ENCODE peak calls at places on chromosome 19, in eight cellular contexts. One of them, this sample, is unnamed.
A peak's percentile ranks its signal among the peaks of the same experiment; 100 is the strongest.

GRCh38 chr19:4425531-4425930 is 23.1 kb downstream of the CHAF1A start:
- DNase-seq in GM23338: no peak
- DNase-seq in GM23248: peak; percentile 96
- DNase-seq in neural progenitor cell: no peak
- DNase-seq in PC-3: no peak
- DNase-seq in SK-N-SH: no peak
- DNase-seq in HCT116: no peak
- DNase-seq in MM.1S: no peak
- DNase-seq in this sample: no peak

GRCh38 chr19:48813123-48813911 is 2.5 kb upstream of the BCAT2 start:
- DNase-seq in GM23338: peak; percentile 69
- DNase-seq in GM23248: no peak
- DNase-seq in neural progenitor cell: peak; percentile 42
- DNase-seq in PC-3: no peak
- DNase-seq in SK-N-SH: peak; percentile 47
- DNase-seq in HCT116: no peak
- DNase-seq in MM.1S: no peak
- DNase-seq in this sample: peak; percentile 22

GRCh38 chr19:38692458-38693379 is 45.3 kb downstream of the ACTN4 start:
- DNase-seq in GM23338: peak; percentile 67
- DNase-seq in GM23248: peak; percentile 35
- DNase-seq in neural progenitor cell: peak; percentile 22
- DNase-seq in PC-3: no peak
- DNase-seq in SK-N-SH: peak; percentile 60
- DNase-seq in HCT116: no peak
- DNase-seq in MM.1S: no peak
- DNase-seq in this sample: no peak

GRCh38 chr19:42468273-42468796 is 25.6 kb upstream of the CXCL17 start:
- DNase-seq in GM23338: no peak
- DNase-seq in GM23248: peak; percentile 92
- DNase-seq in neural progenitor cell: no peak
- DNase-seq in PC-3: peak; percentile 78
- DNase-seq in SK-N-SH: no peak
- DNase-seq in HCT116: peak; percentile 64
- DNase-seq in MM.1S: no peak
- DNase-seq in this sample: peak; percentile 62

GRCh38 chr19:42363614-42364346 is 26.3 kb downstream of the CNFN start:
- DNase-seq in GM23338: no peak
- DNase-seq in GM23248: no peak
- DNase-seq in neural progenitor cell: no peak
- DNase-seq in PC-3: no peak
- DNase-seq in SK-N-SH: no peak
- DNase-seq in HCT116: no peak
- DNase-seq in MM.1S: no peak
- DNase-seq in this sample: no peak

GRCh38 chr19:41411682-41412265 is 14.2 kb downstream of the BCKDHA start:
- DNase-seq in GM23338: no peak
- DNase-seq in GM23248: no peak
- DNase-seq in neural progenitor cell: no peak
- DNase-seq in PC-3: no peak
- DNase-seq in SK-N-SH: no peak
- DNase-seq in HCT116: no peak
- DNase-seq in MM.1S: no peak
- DNase-seq in this sample: no peak

GRCh38 chr19:49056101-49056901 is 1.2 kb downstream of the CGB7 start:
- DNase-seq in GM23338: peak; percentile 76
- DNase-seq in GM23248: peak; percentile 76
- DNase-seq in neural progenitor cell: peak; percentile 87
- DNase-seq in PC-3: peak; percentile 52
- DNase-seq in SK-N-SH: peak; percentile 91
- DNase-seq in HCT116: peak; percentile 34
- DNase-seq in MM.1S: peak; percentile 41
- DNase-seq in this sample: peak; percentile 74

GRCh38 chr19:16794456-16794855 is 34.7 kb upstream of the SIN3B start:
- DNase-seq in GM23338: no peak
- DNase-seq in GM23248: no peak
- DNase-seq in neural progenitor cell: no peak
- DNase-seq in PC-3: no peak
- DNase-seq in SK-N-SH: no peak
- DNase-seq in HCT116: no peak
- DNase-seq in MM.1S: no peak
- DNase-seq in this sample: no peak

GRCh38 chr19:2273356-2274184 is 8.4 kb downstream of the PEAK3 start:
- DNase-seq in GM23338: peak; percentile 96
- DNase-seq in GM23248: peak; percentile 77
- DNase-seq in neural progenitor cell: peak; percentile 95
- DNase-seq in PC-3: peak; percentile 66
- DNase-seq in SK-N-SH: peak; percentile 95
- DNase-seq in HCT116: peak; percentile 59
- DNase-seq in MM.1S: peak; percentile 94
- DNase-seq in this sample: peak; percentile 85

GRCh38 chr19:5445667-5446066 is 9.6 kb upstream of the ZNRF4 start:
- DNase-seq in GM23338: no peak
- DNase-seq in GM23248: peak; percentile 60
- DNase-seq in neural progenitor cell: no peak
- DNase-seq in PC-3: peak; percentile 67
- DNase-seq in SK-N-SH: no peak
- DNase-seq in HCT116: no peak
- DNase-seq in MM.1S: no peak
- DNase-seq in this sample: no peak

GRCh38 chr19:43620061-43621001 is 902 bp upstream of the ZNF428 start:
- DNase-seq in GM23338: no peak
- DNase-seq in GM23248: no peak
- DNase-seq in neural progenitor cell: no peak
- DNase-seq in PC-3: no peak
- DNase-seq in SK-N-SH: no peak
- DNase-seq in HCT116: no peak
- DNase-seq in MM.1S: no peak
- DNase-seq in this sample: no peak

GRCh38 chr19:45098521-45099464 is 5.8 kb downstream of the PPP1R37 start:
- DNase-seq in GM23338: no peak
- DNase-seq in GM23248: peak; percentile 48
- DNase-seq in neural progenitor cell: no peak
- DNase-seq in PC-3: no peak
- DNase-seq in SK-N-SH: no peak
- DNase-seq in HCT116: no peak
- DNase-seq in MM.1S: no peak
- DNase-seq in this sample: no peak

GRCh38 chr19:14450168-14450874 is 17.2 kb downstream of the PKN1 start:
- DNase-seq in GM23338: peak; percentile 98
- DNase-seq in GM23248: peak; percentile 66
- DNase-seq in neural progenitor cell: peak; percentile 65
- DNase-seq in PC-3: peak; percentile 67
- DNase-seq in SK-N-SH: peak; percentile 95
- DNase-seq in HCT116: peak; percentile 87
- DNase-seq in MM.1S: peak; percentile 31
- DNase-seq in this sample: peak; percentile 37

GRCh38 chr19:16384688-16385087 is 60.1 kb downstream of the KLF2 start:
- DNase-seq in GM23338: no peak
- DNase-seq in GM23248: no peak
- DNase-seq in neural progenitor cell: no peak
- DNase-seq in PC-3: no peak
- DNase-seq in SK-N-SH: no peak
- DNase-seq in HCT116: no peak
- DNase-seq in MM.1S: no peak
- DNase-seq in this sample: no peak

GRCh38 chr19:18794692-18795091 is 3.6 kb upstream of the COMP start:
- DNase-seq in GM23338: no peak
- DNase-seq in GM23248: no peak
- DNase-seq in neural progenitor cell: no peak
- DNase-seq in PC-3: no peak
- DNase-seq in SK-N-SH: no peak
- DNase-seq in HCT116: no peak
- DNase-seq in MM.1S: no peak
- DNase-seq in this sample: no peak
- H3K27me3 ChIP-seq in GM23338: peaks cover 93% of the 10 kb centered on the region
- H3K27me3 ChIP-seq in GM23248: peaks cover 18% of the 10 kb centered on the region
- H3K27me3 ChIP-seq in neural progenitor cell: peaks cover 100% of the 10 kb centered on the region
- H3K27me3 ChIP-seq in PC-3: peaks cover 14% of the 10 kb centered on the region
- H3K27me3 ChIP-seq in SK-N-SH: peaks cover 32% of the 10 kb centered on the region
- H3K27me3 ChIP-seq in HCT116: peaks cover 3% of the 10 kb centered on the region
- H3K27me3 ChIP-seq in MM.1S: peaks cover 89% of the 10 kb centered on the region
- H3K27me3 ChIP-seq in this sample: peaks cover 39% of the 10 kb centered on the region

GRCh38 chr19:12800873-12801465 is 631 bp downstream of the PRDX2 start:
- DNase-seq in GM23338: peak; percentile 69
- DNase-seq in GM23248: peak; percentile 47
- DNase-seq in neural progenitor cell: peak; percentile 70
- DNase-seq in PC-3: peak; percentile 22
- DNase-seq in SK-N-SH: peak; percentile 57
- DNase-seq in HCT116: no peak
- DNase-seq in MM.1S: peak; percentile 16
- DNase-seq in this sample: peak; percentile 58

GRCh38 chr19:12804051-12804450 is 2.2 kb downstream of the THSD8 start:
- DNase-seq in GM23338: no peak
- DNase-seq in GM23248: no peak
- DNase-seq in neural progenitor cell: no peak
- DNase-seq in PC-3: no peak
- DNase-seq in SK-N-SH: no peak
- DNase-seq in HCT116: no peak
- DNase-seq in MM.1S: no peak
- DNase-seq in this sample: no peak

GRCh38 chr19:12802267-12803106 is 618 bp downstream of the THSD8 start:
- DNase-seq in GM23338: no peak
- DNase-seq in GM23248: peak; percentile 48
- DNase-seq in neural progenitor cell: no peak
- DNase-seq in PC-3: peak; percentile 38
- DNase-seq in SK-N-SH: no peak
- DNase-seq in HCT116: no peak
- DNase-seq in MM.1S: no peak
- DNase-seq in this sample: no peak

GRCh38 chr19:12801466-12802266 is at the start of the genes PRDX2 and THSD8:
- DNase-seq in GM23338: peak; percentile 94
- DNase-seq in GM23248: peak; percentile 86
- DNase-seq in neural progenitor cell: peak; percentile 93
- DNase-seq in PC-3: peak; percentile 89
- DNase-seq in SK-N-SH: peak; percentile 94
- DNase-seq in HCT116: no peak
- DNase-seq in MM.1S: peak; percentile 88
- DNase-seq in this sample: peak; percentile 92

GRCh38 chr19:12806242-12807131 is at the start of gene RNASEH2A:
- DNase-seq in GM23338: peak; percentile 95
- DNase-seq in GM23248: peak; percentile 97
- DNase-seq in neural progenitor cell: peak; percentile 97
- DNase-seq in PC-3: peak; percentile 97
- DNase-seq in SK-N-SH: peak; percentile 95
- DNase-seq in HCT116: peak; percentile 71
- DNase-seq in MM.1S: peak; percentile 94
- DNase-seq in this sample: peak; percentile 95
- TF ChIP-seq EZH2phosphoT487 in GM23338: no peak
- TF ChIP-seq EZH2phosphoT487 in GM23248: no peak
- TF ChIP-seq EZH2phosphoT487 in neural progenitor cell: no peak
- TF ChIP-seq EZH2phosphoT487 in PC-3: no peak
- TF ChIP-seq EZH2phosphoT487 in SK-N-SH: no peak
- TF ChIP-seq EZH2phosphoT487 in HCT116: no peak
- TF ChIP-seq EZH2phosphoT487 in MM.1S: no peak
- TF ChIP-seq EZH2phosphoT487 in this sample: no peak

DNA sequence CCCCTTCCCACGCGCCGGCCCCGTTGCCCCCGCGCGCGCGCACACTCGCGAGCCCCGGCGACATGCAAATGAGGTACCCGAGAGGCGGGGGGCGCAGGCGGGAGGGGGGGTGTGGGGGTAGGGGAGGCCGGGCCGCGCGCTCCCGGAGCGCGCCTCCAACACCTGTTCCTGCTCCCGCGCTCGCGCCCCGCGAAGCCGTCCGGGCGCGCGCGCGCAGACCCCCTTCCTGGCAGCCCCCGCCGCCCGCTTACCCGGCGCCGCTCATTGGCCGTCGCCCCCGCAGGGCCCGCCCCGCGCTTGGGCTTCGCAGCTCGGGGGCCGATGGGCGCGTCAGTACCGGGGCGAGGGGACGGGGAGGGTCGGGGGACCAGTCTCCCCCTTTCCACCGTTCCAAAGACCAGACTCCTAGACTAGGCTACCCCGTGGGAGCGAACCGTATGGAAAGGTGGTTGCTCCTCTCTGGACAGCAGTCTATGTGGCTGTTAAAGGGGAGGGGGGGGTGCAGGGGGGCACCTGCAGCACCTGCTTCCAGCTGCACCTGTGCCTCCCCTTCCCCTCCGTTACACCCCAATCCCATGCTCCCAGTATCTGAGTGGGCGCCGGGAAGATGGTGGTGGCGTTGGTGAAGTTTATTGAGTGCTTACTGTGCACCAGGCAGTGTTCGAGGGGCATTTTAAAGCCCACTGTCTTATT is 394 bp downstream of the ZNF524 start:
- DNase-seq in GM23338: peak; percentile 94
- DNase-seq in GM23248: peak; percentile 65
- DNase-seq in neural progenitor cell: peak; percentile 96
- DNase-seq in PC-3: no peak
- DNase-seq in SK-N-SH: peak; percentile 89
- DNase-seq in HCT116: no peak
- DNase-seq in MM.1S: no peak
- DNase-seq in this sample: peak; percentile 89
- H3K27me3 ChIP-seq in GM23338: no peaks in the 10 kb centered on the region
- H3K27me3 ChIP-seq in GM23248: no peaks in the 10 kb centered on the region
- H3K27me3 ChIP-seq in neural progenitor cell: no peaks in the 10 kb centered on the region
- H3K27me3 ChIP-seq in PC-3: no peaks in the 10 kb centered on the region
- H3K27me3 ChIP-seq in SK-N-SH: no peaks in the 10 kb centered on the region
- H3K27me3 ChIP-seq in HCT116: no peaks in the 10 kb centered on the region
- H3K27me3 ChIP-seq in MM.1S: no peaks in the 10 kb centered on the region
- H3K27me3 ChIP-seq in this sample: no peaks in the 10 kb centered on the region

DNA sequence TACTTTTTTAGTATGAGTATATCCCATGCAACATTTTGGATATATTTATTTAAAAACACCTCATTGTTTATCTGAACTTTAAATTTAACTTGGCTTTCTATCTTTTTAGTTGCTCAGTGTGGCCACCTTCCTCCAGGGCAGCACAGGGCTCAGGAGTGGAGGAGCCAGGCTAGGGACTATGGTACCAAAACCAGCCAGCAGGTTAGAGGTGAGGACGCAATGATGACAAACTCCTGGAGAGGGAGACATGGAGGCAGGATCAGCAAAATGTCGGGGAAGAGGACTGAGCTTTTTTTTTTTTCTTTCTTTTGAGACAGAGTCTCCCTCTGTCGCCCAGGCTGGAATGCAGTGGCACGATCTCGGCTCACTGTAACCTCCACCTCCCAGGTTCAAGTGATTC is 29.6 kb upstream of the CALM3 start:
- DNase-seq in GM23338: peak; percentile 91
- DNase-seq in GM23248: peak; percentile 30
- DNase-seq in neural progenitor cell: peak; percentile 72
- DNase-seq in PC-3: peak; percentile 38
- DNase-seq in SK-N-SH: peak; percentile 63
- DNase-seq in HCT116: peak; percentile 46
- DNase-seq in MM.1S: peak; percentile 32
- DNase-seq in this sample: peak; percentile 24
- TF ChIP-seq EZH2phosphoT487 in GM23338: no peak
- TF ChIP-seq EZH2phosphoT487 in GM23248: no peak
- TF ChIP-seq EZH2phosphoT487 in neural progenitor cell: no peak
- TF ChIP-seq EZH2phosphoT487 in PC-3: no peak
- TF ChIP-seq EZH2phosphoT487 in SK-N-SH: no peak
- TF ChIP-seq EZH2phosphoT487 in HCT116: no peak
- TF ChIP-seq EZH2phosphoT487 in MM.1S: no peak
- TF ChIP-seq EZH2phosphoT487 in this sample: no peak

DNA sequence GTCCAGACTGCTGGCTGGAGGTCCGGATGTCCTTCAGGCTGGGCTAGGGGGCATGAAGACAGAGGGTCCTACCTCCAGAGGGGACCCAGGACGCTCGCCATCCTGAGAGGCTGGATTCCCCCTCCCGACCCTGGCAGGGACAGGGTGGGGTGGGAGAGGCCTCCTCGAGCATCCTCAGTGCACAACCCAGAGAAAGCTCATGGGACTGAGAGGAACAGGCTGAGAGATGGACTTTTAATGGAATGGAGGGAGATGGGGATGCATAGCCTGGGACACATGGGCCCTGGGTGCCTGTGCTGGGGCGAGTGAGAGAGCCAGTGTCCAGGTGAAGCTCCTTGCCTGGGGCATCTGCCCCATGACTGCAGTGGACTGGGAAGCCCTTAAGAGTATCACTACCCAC is 3.1 kb downstream of the ACTL9 start:
- DNase-seq in GM23338: no peak
- DNase-seq in GM23248: no peak
- DNase-seq in neural progenitor cell: no peak
- DNase-seq in PC-3: no peak
- DNase-seq in SK-N-SH: no peak
- DNase-seq in HCT116: no peak
- DNase-seq in MM.1S: no peak
- DNase-seq in this sample: no peak
- H3K27me3 ChIP-seq in GM23338: peaks cover 6% of the 10 kb centered on the region
- H3K27me3 ChIP-seq in GM23248: no peaks in the 10 kb centered on the region
- H3K27me3 ChIP-seq in neural progenitor cell: peaks cover 31% of the 10 kb centered on the region
- H3K27me3 ChIP-seq in PC-3: peaks cover 17% of the 10 kb centered on the region
- H3K27me3 ChIP-seq in SK-N-SH: peaks cover 9% of the 10 kb centered on the region
- H3K27me3 ChIP-seq in HCT116: peaks cover 13% of the 10 kb centered on the region
- H3K27me3 ChIP-seq in MM.1S: peaks cover 13% of the 10 kb centered on the region
- H3K27me3 ChIP-seq in this sample: no peaks in the 10 kb centered on the region

This sample was measured in hepatocyte.